ENCODE peak calls at places on chromosomes 7 and 10, in ten cellular contexts. V is prostate gland, Q is AG04450, W is PC-3, E is tibial artery, R is A549, P is cardiac fibroblast, G is psoas muscle, H is astrocyte, C is fibroblast of lung. J is an unnamed sample.

GRCh38 chr10:128626397-128627060 is 500.3 kb upstream of the MKI67 start:
- DNase-seq in P (no peak), V (no peak), H (no peak), C (no peak), R (no peak), G (no peak), W (no peak), Q (no peak), E (no peak), J (no peak)

GRCh38 chr7:45153238-45153637 is 4.4 kb upstream of the RAMP3 start:
- DNase-seq in C (no peak), E (no peak), W (no peak), H (no peak), G (no peak), V (no peak), P (no peak), Q (no peak), R (peak; percentile 20), J (no peak)

GRCh38 chr7:20158684-20159083 is 58.5 kb downstream of the MACC1 start:
- DNase-seq in R (no peak), C (no peak), G (no peak), H (no peak), V (no peak), W (no peak), P (peak; percentile 50), E (no peak), Q (no peak), J (peak; percentile 29)

GRCh38 chr7:2099036-2099957 is 133.4 kb downstream of the MAD1L1 start:
- DNase-seq in P (peak; percentile 22), C (peak; percentile 51), E (no peak), W (no peak), G (no peak), H (no peak), R (no peak), Q (no peak), V (no peak), J (no peak)

GRCh38 chr7:8499128-8499527 is 65.7 kb downstream of the NXPH1 start:
- DNase-seq in E (no peak), R (no peak), H (no peak), W (no peak), C (no peak), P (no peak), Q (no peak), G (no peak), V (no peak), J (no peak)

GRCh38 chr10:71077143-71077581 is 135.2 kb upstream of the UNC5B start:
- DNase-seq in E (peak; percentile 19), P (no peak), R (no peak), V (peak; percentile 22), G (no peak), Q (no peak), W (no peak), H (no peak), C (no peak), J (peak; percentile 74)

GRCh38 chr7:148699772-148700629 is 1.3 kb downstream of the CUL1 start:
- DNase-seq in W (peak; percentile 51), R (peak; percentile 9), P (peak; percentile 49), E (no peak), G (no peak), V (no peak), Q (no peak), C (peak; percentile 59), H (peak; percentile 48), J (peak; percentile 25)

GRCh38 chr7:144827581-144828139 is 8.2 kb downstream of the TPK1 start:
- DNase-seq in P (peak; percentile 94), V (no peak), W (no peak), R (no peak), H (peak; percentile 89), E (no peak), Q (no peak), C (peak; percentile 89), G (no peak), J (no peak)

GRCh38 chr10:3426190-3426845 is 253.7 kb upstream of the PITRM1 start:
- DNase-seq in H (peak; percentile 74), Q (peak; percentile 36), V (no peak), P (peak; percentile 84), C (peak; percentile 79), W (peak; percentile 75), G (no peak), R (peak; percentile 22), E (no peak), J (peak; percentile 71)

GRCh38 chr7:31763548-31763947 is 76.5 kb downstream of the PPP1R17 start:
- DNase-seq in H (no peak), Q (no peak), C (no peak), R (peak; percentile 5), V (no peak), W (no peak), G (no peak), P (no peak), E (no peak), J (no peak)

GRCh38 chr7:137164251-137164650 is 179.3 kb downstream of the PTN start:
- DNase-seq in P (no peak), H (no peak), G (no peak), C (no peak), V (no peak), R (no peak), Q (no peak), E (no peak), W (no peak), J (no peak)

GRCh38 chr7:137172105-137172590 is 171.4 kb downstream of the PTN start:
- DNase-seq in W (peak; percentile 58), H (no peak), E (no peak), V (peak; percentile 27), Q (no peak), G (no peak), R (no peak), P (peak; percentile 5), C (no peak), J (no peak)

GRCh38 chr7:137167609-137168008 is 175.9 kb downstream of the PTN start:
- DNase-seq in C (no peak), V (no peak), R (no peak), W (no peak), E (no peak), P (no peak), H (no peak), Q (no peak), G (no peak), J (no peak)

GRCh38 chr7:137169282-137169698 is 174.2 kb downstream of the PTN start:
- DNase-seq in W (peak; percentile 68), E (peak; percentile 21), V (peak; percentile 21), H (peak; percentile 71), C (peak; percentile 78), Q (peak; percentile 55), P (peak; percentile 83), R (peak; percentile 58), G (peak; percentile 13), J (peak; percentile 73)
- TF ChIP-seq CTCF in W (peak; percentile 71), E (peak; percentile 29), V (no peak), H (peak; percentile 94), C (peak; percentile 93), Q (peak; percentile 84), P (peak; percentile 70), R (peak; percentile 11), G (peak; percentile 29), J (peak; percentile 88)

GRCh38 chr7:132656846-132657776 is 80.8 kb upstream of the PLXNA4 start:
- DNase-seq in P (peak; percentile 18), C (no peak), H (no peak), W (peak; percentile 32), R (peak; percentile 21), Q (no peak), G (no peak), V (no peak), E (no peak), J (peak; percentile 8)

GRCh38 chr7:132652507-132652906 is 76.2 kb upstream of the PLXNA4 start:
- DNase-seq in C (no peak), E (no peak), Q (no peak), H (no peak), V (no peak), W (no peak), P (no peak), R (no peak), G (no peak), J (no peak)

GRCh38 chr7:132654150-132654549 is 77.9 kb upstream of the PLXNA4 start:
- DNase-seq in V (no peak), E (no peak), P (peak; percentile 21), R (peak; percentile 8), G (no peak), H (no peak), C (no peak), W (peak; percentile 23), Q (no peak), J (no peak)

GRCh38 chr7:132653364-132653930 is 77.2 kb upstream of the PLXNA4 start:
- DNase-seq in R (no peak), C (no peak), H (no peak), P (no peak), G (no peak), Q (no peak), V (no peak), W (no peak), E (no peak), J (no peak)

DNA sequence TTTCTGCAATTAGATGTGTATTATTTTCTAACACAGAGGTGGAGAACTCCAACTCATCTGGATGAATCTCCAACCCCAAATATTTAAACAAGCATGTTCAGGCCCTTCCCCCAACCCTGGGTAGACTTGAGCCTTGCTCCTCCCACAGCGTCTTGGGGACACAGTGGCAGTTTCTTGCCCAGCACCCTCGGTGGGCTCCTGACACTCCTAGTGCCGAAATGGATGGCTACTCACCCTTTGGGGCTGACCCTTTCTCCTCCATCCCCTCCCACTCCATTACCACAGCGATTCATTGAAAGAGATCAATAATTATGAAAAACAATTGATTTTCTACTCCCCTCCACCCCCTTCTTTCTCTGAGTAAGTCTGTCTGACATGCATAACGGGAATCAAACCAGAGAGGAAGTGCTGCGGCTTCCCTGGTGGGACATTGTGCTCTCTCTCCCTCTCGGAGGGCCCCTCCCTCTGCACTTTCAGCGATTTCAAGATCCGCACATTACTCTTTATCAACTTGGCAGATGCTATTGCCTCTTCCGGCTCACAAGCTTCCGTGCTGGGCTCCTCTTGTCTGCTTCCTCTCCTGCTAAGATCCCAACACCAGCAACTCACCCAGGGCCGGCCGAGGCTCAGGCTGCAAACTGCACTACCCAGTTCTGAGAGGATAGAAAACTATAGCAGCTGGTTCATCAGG is 78.9 kb upstream of the PLXNA4 start:
- DNase-seq in W (no peak), E (peak; percentile 57), V (peak; percentile 5), Q (no peak), P (peak; percentile 30), R (no peak), G (peak; percentile 33), H (peak; percentile 63), C (peak; percentile 71), J (no peak)
- H3K4me3 ChIP-seq in W (no peak overlapping the region), E (peak overlapping the region; percentile 7), V (no peak overlapping the region), Q (no peak overlapping the region), P (no peak overlapping the region), R (no peak overlapping the region), G (peak overlapping the region; percentile 11), H (no peak overlapping the region), C (no peak overlapping the region), J (no peak overlapping the region)

GRCh38 chr7:47392241-47392759 is 189.6 kb downstream of the TNS3 start:
- DNase-seq in Q (peak; percentile 70), E (peak; percentile 60), C (peak; percentile 98), W (no peak), G (peak; percentile 76), V (no peak), R (no peak), P (peak; percentile 62), H (peak; percentile 98), J (no peak)
- TF ChIP-seq CTCF in Q (peak; percentile 80), E (peak; percentile 45), C (peak; percentile 89), W (no peak), G (peak; percentile 52), V (no peak), R (no peak), P (peak; percentile 70), H (peak; percentile 53), J (no peak)

DNA sequence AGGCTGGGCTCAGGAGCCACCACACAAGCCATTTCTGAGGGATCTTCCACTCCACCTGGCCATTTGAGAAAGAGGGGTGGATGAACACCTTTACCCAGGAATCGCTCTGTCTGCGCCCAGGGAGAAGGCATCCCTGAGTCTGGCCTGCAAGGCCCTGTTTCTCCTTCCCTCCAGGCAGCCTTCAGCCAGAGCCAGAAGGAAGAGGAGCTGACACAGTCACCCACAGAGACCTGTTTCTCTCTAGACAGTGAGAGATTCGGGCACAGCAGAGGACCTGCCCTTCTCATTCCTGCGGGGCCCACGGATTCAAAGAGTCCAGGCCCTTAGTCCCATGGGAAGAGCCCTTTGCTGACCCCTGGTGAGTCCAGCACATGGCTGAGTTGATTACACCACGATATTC is 127.5 kb upstream of the TNS3 start:
- DNase-seq in Q (no peak), W (no peak), C (no peak), R (no peak), G (no peak), V (no peak), E (no peak), P (no peak), H (no peak), J (no peak)
- H3K4me3 ChIP-seq in Q (no peak overlapping the region), W (no peak overlapping the region), C (no peak overlapping the region), R (no peak overlapping the region), G (no peak overlapping the region), V (no peak overlapping the region), E (no peak overlapping the region), P (no peak overlapping the region), H (no peak overlapping the region), J (no peak overlapping the region)